ENCODE peak calls at places on chromosomes 3 and 15, in four cellular contexts. Q, Z, E and W are unnamed samples.

GRCh38 chr3:123586966-123587365 is 2.1 kb upstream of the HACD2 start:
- DNase-seq in Q (no peak), Z (peak), E (no peak), W (no peak)

GRCh38 chr15:47027322-47027946 is 689.9 kb upstream of the SEMA6D start:
- DNase-seq in Q (no peak), Z (no peak), E (no peak), W (no peak)

GRCh38 chr3:52401021-52401420 is 43.9 kb downstream of the SEMA3G start:
- DNase-seq in Q (no peak), Z (no peak), E (no peak), W (no peak)

GRCh38 chr3:98741121-98741716 is 21.9 kb upstream of the ST3GAL6 start:
- DNase-seq in Q (no peak), Z (peak), E (no peak), W (no peak)

GRCh38 chr15:67130673-67131601 is 65.5 kb downstream of the SMAD3 start:
- DNase-seq in Q (no peak), Z (peak), E (no peak), W (no peak)

GRCh38 chr3:159796226-159796625 is 192.4 kb upstream of the IL12A start:
- DNase-seq in Q (no peak), Z (no peak), E (no peak), W (no peak)

GRCh38 chr3:71258116-71258515 is 325.4 kb downstream of the FOXP1 start:
- DNase-seq in Q (no peak), Z (peak), E (no peak), W (peak)

GRCh38 chr15:61827131-61827530 is 233.1 kb downstream of the VPS13C start:
- DNase-seq in Q (no peak), Z (no peak), E (no peak), W (no peak)

GRCh38 chr3:57006949-57007419 is 53.5 kb upstream of the SPATA12 start:
- DNase-seq in Q (no peak), Z (peak), E (peak), W (no peak)

GRCh38 chr3:7242303-7242635 is 381.4 kb downstream of the GRM7 start:
- DNase-seq in Q (no peak), Z (no peak), E (no peak), W (no peak)

GRCh38 chr3:17954801-17955200 is 212.4 kb upstream of the TBC1D5 start:
- DNase-seq in Q (no peak), Z (no peak), E (no peak), W (no peak)

DNA sequence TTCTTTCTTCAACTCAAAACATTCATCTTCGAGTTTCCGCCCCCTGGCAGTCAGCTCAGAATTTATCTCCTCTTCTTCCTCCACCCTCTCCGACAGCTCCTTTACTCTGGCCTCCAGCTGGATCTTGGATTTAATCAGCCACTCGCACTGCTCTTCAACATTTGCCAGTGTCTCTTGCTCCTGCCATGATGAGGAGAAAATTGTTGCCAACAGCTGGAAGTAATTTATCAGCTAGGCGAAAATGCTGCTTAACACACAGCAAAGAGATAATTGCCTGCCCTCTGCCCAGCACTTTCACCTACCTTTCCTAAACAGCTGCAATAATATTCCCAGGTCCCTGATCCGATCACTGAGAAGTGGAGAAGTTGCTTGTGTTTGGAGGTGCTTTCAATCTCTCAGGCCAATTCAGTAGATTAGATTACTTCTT is 69.3 kb downstream of the MYH15 start:
- DNase-seq in Q (no peak), Z (no peak), E (no peak), W (no peak)
- TF ChIP-seq ELK1 in Q (no peak), Z (no peak), E (no peak), W (no peak)

GRCh38 chr15:44728576-44729393 is 7.5 kb upstream of the TRIM69 start:
- DNase-seq in Q (peak), Z (peak), E (peak), W (peak)

GRCh38 chr15:44729394-44729913 is 6.9 kb upstream of the TRIM69 start:
- DNase-seq in Q (no peak), Z (peak), E (no peak), W (no peak)

GRCh38 chr15:44727462-44728231 is 8.7 kb upstream of the TRIM69 start:
- DNase-seq in Q (no peak), Z (no peak), E (no peak), W (no peak)

GRCh38 chr15:44726568-44727461 is 9.5 kb upstream of the TRIM69 start:
- DNase-seq in Q (peak), Z (peak), E (peak), W (peak)

GRCh38 chr15:44726136-44726535 is 10.2 kb upstream of the TRIM69 start:
- DNase-seq in Q (no peak), Z (no peak), E (no peak), W (no peak)
- TF ChIP-seq ELK1 in Q (no peak), Z (no peak), E (no peak), W (no peak)

DNA sequence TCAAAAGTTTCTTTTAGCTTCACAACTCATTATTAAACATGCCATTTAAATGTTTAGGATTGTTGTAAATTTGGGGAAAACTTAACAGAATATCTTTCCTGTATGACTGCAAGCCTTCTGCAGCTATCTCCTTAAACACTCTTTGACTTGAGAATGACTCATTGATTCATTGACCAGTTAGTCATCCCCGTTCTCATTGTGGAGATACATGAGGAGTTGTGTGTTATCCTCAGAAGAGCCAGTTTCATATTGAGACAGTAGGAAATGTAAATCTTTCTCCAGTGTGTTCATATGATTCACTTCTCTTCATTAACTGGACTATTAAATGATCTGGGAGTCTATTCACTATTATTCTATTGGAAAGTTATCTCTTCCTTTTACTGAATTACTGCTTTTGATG is 83.0 kb downstream of the CRYGS start:
- DNase-seq in Q (no peak), Z (peak), E (peak), W (peak)
- TF ChIP-seq ELK1 in Q (no peak), Z (no peak), E (no peak), W (no peak)

DNA sequence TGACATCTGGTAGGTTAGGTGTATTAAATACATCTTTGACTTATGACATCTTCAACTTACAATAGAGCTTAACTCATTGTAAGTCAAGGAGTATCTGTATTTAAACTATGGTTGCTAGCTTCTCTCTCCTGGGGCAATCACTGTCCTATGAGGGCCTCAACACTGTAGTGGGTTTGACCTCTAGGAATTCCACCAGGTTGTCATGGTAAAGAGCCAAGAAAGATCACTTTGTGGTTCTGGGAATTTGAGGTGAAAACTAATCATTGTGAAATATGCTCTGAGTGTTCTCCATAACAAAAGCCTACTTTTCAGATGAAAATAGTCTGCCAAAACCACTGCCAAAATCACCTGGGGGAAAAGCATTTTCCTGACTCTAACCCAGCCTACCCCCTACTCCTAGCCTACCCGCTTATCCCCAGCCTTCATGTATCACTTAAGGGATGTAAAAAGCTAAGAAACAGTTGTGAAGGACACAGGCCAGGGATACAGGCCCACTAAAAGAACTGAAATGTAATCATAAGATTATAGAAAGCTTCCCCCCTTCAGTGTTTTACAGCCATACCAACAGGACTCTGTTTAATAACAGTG is 723.8 kb downstream of the MECOM start:
- DNase-seq in Q (no peak), Z (no peak), E (no peak), W (no peak)
- TF ChIP-seq ELK1 in Q (no peak), Z (no peak), E (no peak), W (no peak)

GRCh38 chr3:198032445-198032936 is 72.5 kb downstream of the LMLN start:
- DNase-seq in Q (no peak), Z (peak), E (peak), W (no peak)
- TF ChIP-seq ELK1 in Q (no peak), Z (no peak), E (no peak), W (no peak)

DNA sequence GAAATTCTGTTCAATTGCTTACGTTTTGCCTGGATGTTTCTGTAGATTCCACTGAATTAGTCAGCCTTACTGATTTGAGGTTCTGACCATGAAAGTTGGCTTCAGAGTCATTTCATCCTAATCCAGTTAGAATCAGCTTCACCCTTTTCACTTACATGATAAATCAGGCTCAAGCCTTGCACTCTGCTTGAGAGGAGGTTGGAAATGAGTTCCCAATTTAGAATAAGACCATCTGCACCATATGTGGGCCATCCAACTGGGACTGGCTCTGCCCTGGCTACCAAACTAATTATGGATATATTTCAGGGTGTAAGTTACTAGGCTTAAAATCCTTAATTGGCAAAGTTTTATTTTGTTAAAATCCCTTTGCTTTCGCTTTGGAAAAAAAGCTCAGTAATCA is 255.7 kb downstream of the CHL1 start:
- DNase-seq in Q (no peak), Z (no peak), E (no peak), W (no peak)
- TF ChIP-seq ELK1 in Q (no peak), Z (no peak), E (no peak), W (no peak)

DNA sequence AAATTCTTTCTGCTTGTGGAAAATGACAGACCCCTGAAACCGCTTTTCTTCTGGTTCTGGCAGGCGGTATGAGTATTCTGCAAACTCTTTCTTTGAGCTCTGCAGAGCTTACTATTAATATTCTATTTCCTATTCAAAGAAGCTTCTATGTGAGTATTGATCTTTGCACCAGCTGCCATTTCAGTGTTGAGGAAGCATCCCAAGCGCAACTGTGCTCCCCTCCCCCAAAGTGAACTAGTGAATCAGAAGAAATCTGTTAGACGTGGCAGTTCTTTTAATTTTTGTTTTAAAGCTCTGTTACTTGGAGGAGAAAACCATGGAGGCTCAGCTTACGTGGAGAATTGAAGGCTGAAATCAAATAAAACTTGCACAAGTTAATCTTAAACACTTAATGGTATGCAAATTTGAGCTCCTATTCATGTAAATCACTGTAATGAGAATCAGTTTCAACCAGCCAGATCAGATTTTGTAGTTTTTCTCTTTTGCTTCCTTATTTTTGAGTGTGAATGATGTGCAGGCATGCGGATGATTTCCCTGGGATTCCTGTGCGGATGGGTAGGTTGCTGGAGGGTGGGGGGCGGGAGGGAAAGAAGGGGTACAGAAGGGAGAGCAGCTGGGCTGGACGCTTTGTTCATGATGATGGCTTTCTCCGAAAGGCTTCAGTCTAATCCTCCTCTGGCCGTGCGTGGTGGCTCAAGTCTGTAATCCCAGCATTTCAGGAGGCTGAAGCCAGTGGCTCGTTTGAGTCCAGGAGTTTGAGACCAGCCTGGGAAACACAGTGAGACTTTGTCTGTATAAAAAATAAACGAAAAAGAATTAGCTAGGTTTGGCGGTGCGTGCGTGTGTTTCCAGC is 16.1 kb upstream of the AGBL1 start:
- DNase-seq in Q (no peak), Z (no peak), E (no peak), W (no peak)
- TF ChIP-seq ELK1 in Q (no peak), Z (no peak), E (no peak), W (no peak)

GRCh38 chr3:63519426-63519825 is 133.0 kb upstream of the SNTN start:
- DNase-seq in Q (no peak), Z (peak), E (no peak), W (no peak)

GRCh38 chr3:63523100-63523499 is 129.4 kb upstream of the SNTN start:
- DNase-seq in Q (no peak), Z (no peak), E (no peak), W (no peak)

GRCh38 chr3:63521657-63522056 is 130.8 kb upstream of the SNTN start:
- DNase-seq in Q (no peak), Z (no peak), E (no peak), W (no peak)
- TF ChIP-seq ELK1 in Q (no peak), Z (no peak), E (no peak), W (no peak)

GRCh38 chr15:73950479-73951043 is 24.3 kb downstream of the LOXL1 start:
- DNase-seq in Q (no peak), Z (no peak), E (no peak), W (no peak)

GRCh38 chr15:73948982-73949381 is 22.7 kb downstream of the LOXL1 start:
- DNase-seq in Q (no peak), Z (no peak), E (no peak), W (no peak)

GRCh38 chr15:73951044-73951561 is 24.8 kb downstream of the LOXL1 start:
- DNase-seq in Q (no peak), Z (peak), E (peak), W (peak)

GRCh38 chr15:73948396-73948795 is 22.1 kb downstream of the LOXL1 start:
- DNase-seq in Q (no peak), Z (no peak), E (no peak), W (no peak)

DNA sequence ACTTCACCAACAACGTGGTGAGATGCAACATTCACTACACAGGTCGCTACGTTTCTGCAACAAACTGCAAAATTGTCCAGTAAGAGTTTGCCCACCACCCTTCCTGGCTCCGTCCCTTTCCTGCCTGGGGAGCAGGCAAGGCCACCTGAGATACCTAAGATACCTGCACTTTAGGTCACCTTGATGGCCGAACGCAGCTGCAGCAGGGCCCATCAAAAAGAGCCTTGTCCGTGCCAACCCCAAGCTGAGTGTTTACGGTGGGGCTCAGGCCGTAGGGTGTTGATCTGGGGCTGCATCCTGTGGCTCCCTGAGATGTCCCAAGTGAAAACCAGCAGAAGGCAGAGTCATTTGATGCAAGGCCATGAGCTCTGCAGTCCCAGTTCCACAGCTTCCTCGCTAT is 23.2 kb downstream of the LOXL1 start:
- DNase-seq in Q (no peak), Z (no peak), E (no peak), W (no peak)
- TF ChIP-seq ELK1 in Q (no peak), Z (no peak), E (no peak), W (no peak)

DNA sequence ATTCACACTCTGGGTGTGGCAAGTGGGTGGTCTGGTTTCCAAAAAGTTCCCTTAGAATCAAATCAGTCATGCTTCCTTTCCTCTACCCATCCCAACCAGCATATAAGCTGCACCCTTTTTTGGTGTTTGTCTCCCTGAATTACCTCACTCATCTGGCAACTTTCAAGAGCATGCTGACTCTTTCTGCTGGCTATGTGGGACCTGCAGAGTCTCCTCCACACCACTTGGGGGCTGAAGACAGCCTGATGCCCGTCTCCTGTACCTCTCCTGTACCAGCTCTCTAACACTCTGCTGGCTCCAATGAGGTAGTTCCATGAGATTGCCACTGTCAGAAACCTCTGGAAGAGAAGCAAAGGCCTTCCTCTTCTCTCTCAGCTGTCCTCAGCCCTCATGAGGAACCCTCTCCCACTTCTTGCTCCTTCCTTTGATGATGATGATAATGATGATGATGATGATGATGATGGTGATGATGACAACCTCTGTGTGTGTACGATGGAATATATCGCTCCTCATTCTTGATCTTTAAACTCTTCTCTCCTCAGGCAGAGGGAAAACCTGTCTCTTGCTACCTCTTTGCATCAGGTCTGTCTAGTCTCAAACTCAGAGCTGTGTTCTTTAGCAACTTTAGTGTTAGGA is 257.4 kb downstream of the ZNF621 start:
- DNase-seq in Q (no peak), Z (no peak), E (no peak), W (peak)
- TF ChIP-seq ELK1 in Q (no peak), Z (no peak), E (no peak), W (no peak)